ENCODE peak calls at places on chromosomes 12 and 14, in seven cellular contexts. Y, C, U, R, B, V and A are unnamed samples.

GRCh38 chr12:5945071-5946008 is at the start of gene ANO2:
- DNase-seq in Y (no peak), V (peak; percentile 5), U (no peak), B (peak; percentile 62), R (no peak), C (no peak), A (no peak)

GRCh38 chr14:100302616-100303015 is 3.6 kb downstream of the SLC25A29 start:
- DNase-seq in B (no peak), R (no peak), Y (no peak), U (no peak), V (no peak), C (no peak), A (no peak)

GRCh38 chr12:124633269-124633953 is 66.0 kb upstream of the NCOR2 start:
- DNase-seq in R (no peak), C (no peak), V (no peak), Y (no peak), U (no peak), B (no peak), A (peak; percentile 75)

GRCh38 chr12:95169368-95169767 is 47.9 kb downstream of the FGD6 start:
- DNase-seq in U (no peak), C (no peak), R (no peak), V (no peak), Y (no peak), B (no peak), A (peak; percentile 38)

GRCh38 chr14:31445703-31446102 is 11.6 kb downstream of the DTD2 start:
- DNase-seq in C (no peak), B (no peak), U (no peak), Y (no peak), R (no peak), V (no peak), A (no peak)

GRCh38 chr12:89918172-89918880 is 209.7 kb upstream of the ATP2B1 start:
- DNase-seq in R (no peak), Y (no peak), V (no peak), B (no peak), U (no peak), C (no peak), A (peak; percentile 44)

GRCh38 chr14:101449114-101449513 is 112.2 kb upstream of the DIO3 start:
- DNase-seq in B (no peak), U (no peak), C (no peak), R (no peak), V (no peak), Y (no peak), A (no peak)

GRCh38 chr12:44972746-44973421 is 78.0 kb downstream of the DBX2 start:
- DNase-seq in C (no peak), B (no peak), Y (no peak), R (no peak), V (peak; percentile 3), U (peak; percentile 51), A (no peak)

GRCh38 chr14:73955674-73956073 is 5.6 kb downstream of the COQ6 start:
- DNase-seq in R (no peak), C (no peak), V (no peak), U (no peak), B (no peak), Y (no peak), A (no peak)

GRCh38 chr12:87930033-87930432 is 99.2 kb downstream of the C12orf50 start:
- DNase-seq in U (no peak), V (no peak), R (no peak), C (no peak), B (no peak), Y (no peak), A (no peak)

GRCh38 chr12:64450057-64450640 is 1.8 kb upstream of the TBK1 start:
- DNase-seq in V (no peak), U (no peak), C (no peak), Y (no peak), B (no peak), R (no peak), A (no peak)